ENCODE peak calls at places on chromosomes 4 and X, in ten cellular contexts. One of them, this sample, is unnamed.

GRCh38 chrX:16671005-16671404 is 21.0 kb downstream of the S100G start:
- DNase-seq in left ventricle myocardium inferior: no peak
- DNase-seq in A549: peak; percentile 42
- DNase-seq in mammary epithelial cell: peak; percentile 25
- DNase-seq in testis: peak; percentile 19
- DNase-seq in PC-3: peak; percentile 59
- DNase-seq in CD8-positive, alpha-beta memory T cell: peak; percentile 8
- DNase-seq in heart left ventricle: no peak
- DNase-seq in tibial nerve: peak; percentile 28
- DNase-seq in lower lobe of right lung: no peak
- DNase-seq in this sample: no peak

GRCh38 chr4:5616331-5616950 is 91.9 kb downstream of the EVC2 start:
- DNase-seq in left ventricle myocardium inferior: no peak
- DNase-seq in CD8-positive, alpha-beta memory T cell: no peak
- DNase-seq in lower lobe of right lung: no peak
- DNase-seq in heart left ventricle: no peak
- DNase-seq in A549: no peak
- DNase-seq in mammary epithelial cell: no peak
- DNase-seq in testis: no peak
- DNase-seq in PC-3: no peak
- DNase-seq in tibial nerve: no peak
- DNase-seq in this sample: no peak

GRCh38 chr4:141684785-141685184 is 48.4 kb downstream of the IL15 start:
- DNase-seq in CD8-positive, alpha-beta memory T cell: no peak
- DNase-seq in A549: no peak
- DNase-seq in heart left ventricle: no peak
- DNase-seq in lower lobe of right lung: no peak
- DNase-seq in tibial nerve: no peak
- DNase-seq in PC-3: peak; percentile 80
- DNase-seq in testis: no peak
- DNase-seq in mammary epithelial cell: peak; percentile 32
- DNase-seq in left ventricle myocardium inferior: no peak
- DNase-seq in this sample: no peak

GRCh38 chrX:107825698-107826285 is at the start of gene MID2:
- DNase-seq in tibial nerve: peak; percentile 14
- DNase-seq in PC-3: peak; percentile 81
- DNase-seq in mammary epithelial cell: peak; percentile 67
- DNase-seq in testis: peak; percentile 80
- DNase-seq in lower lobe of right lung: peak; percentile 76
- DNase-seq in A549: peak; percentile 66
- DNase-seq in left ventricle myocardium inferior: peak; percentile 24
- DNase-seq in CD8-positive, alpha-beta memory T cell: peak; percentile 52
- DNase-seq in heart left ventricle: peak; percentile 39
- DNase-seq in this sample: peak; percentile 36

GRCh38 chrX:106302304-106302703 is 134.2 kb downstream of the PWWP3B start:
- DNase-seq in CD8-positive, alpha-beta memory T cell: no peak
- DNase-seq in lower lobe of right lung: no peak
- DNase-seq in left ventricle myocardium inferior: no peak
- DNase-seq in heart left ventricle: no peak
- DNase-seq in A549: no peak
- DNase-seq in PC-3: peak; percentile 94
- DNase-seq in mammary epithelial cell: peak; percentile 90
- DNase-seq in tibial nerve: no peak
- DNase-seq in testis: no peak
- DNase-seq in this sample: no peak

GRCh38 chr4:152734015-152734698 is 45.4 kb downstream of the TIGD4 start:
- DNase-seq in tibial nerve: no peak
- DNase-seq in left ventricle myocardium inferior: no peak
- DNase-seq in PC-3: no peak
- DNase-seq in testis: no peak
- DNase-seq in lower lobe of right lung: no peak
- DNase-seq in CD8-positive, alpha-beta memory T cell: no peak
- DNase-seq in A549: no peak
- DNase-seq in heart left ventricle: no peak
- DNase-seq in mammary epithelial cell: no peak
- DNase-seq in this sample: no peak

GRCh38 chrX:130118941-130119640 is 8.8 kb upstream of the ELF4 start:
- DNase-seq in mammary epithelial cell: peak; percentile 21
- DNase-seq in tibial nerve: no peak
- DNase-seq in left ventricle myocardium inferior: no peak
- DNase-seq in heart left ventricle: no peak
- DNase-seq in testis: no peak
- DNase-seq in CD8-positive, alpha-beta memory T cell: no peak
- DNase-seq in lower lobe of right lung: no peak
- DNase-seq in PC-3: no peak
- DNase-seq in A549: no peak
- DNase-seq in this sample: no peak

GRCh38 chrX:105837227-105837626 is 14.9 kb downstream of the NRK start:
- DNase-seq in mammary epithelial cell: peak; percentile 77
- DNase-seq in A549: no peak
- DNase-seq in testis: peak; percentile 76
- DNase-seq in CD8-positive, alpha-beta memory T cell: no peak
- DNase-seq in lower lobe of right lung: no peak
- DNase-seq in left ventricle myocardium inferior: peak; percentile 50
- DNase-seq in tibial nerve: peak; percentile 68
- DNase-seq in PC-3: peak; percentile 90
- DNase-seq in heart left ventricle: peak; percentile 55
- DNase-seq in this sample: no peak

GRCh38 chr4:128565565-128566186 is 243.8 kb upstream of the JADE1 start:
- DNase-seq in heart left ventricle: peak; percentile 35
- DNase-seq in PC-3: peak; percentile 46
- DNase-seq in mammary epithelial cell: no peak
- DNase-seq in lower lobe of right lung: no peak
- DNase-seq in tibial nerve: no peak
- DNase-seq in CD8-positive, alpha-beta memory T cell: no peak
- DNase-seq in left ventricle myocardium inferior: peak; percentile 47
- DNase-seq in testis: peak; percentile 77
- DNase-seq in A549: peak; percentile 69
- DNase-seq in this sample: no peak

DNA sequence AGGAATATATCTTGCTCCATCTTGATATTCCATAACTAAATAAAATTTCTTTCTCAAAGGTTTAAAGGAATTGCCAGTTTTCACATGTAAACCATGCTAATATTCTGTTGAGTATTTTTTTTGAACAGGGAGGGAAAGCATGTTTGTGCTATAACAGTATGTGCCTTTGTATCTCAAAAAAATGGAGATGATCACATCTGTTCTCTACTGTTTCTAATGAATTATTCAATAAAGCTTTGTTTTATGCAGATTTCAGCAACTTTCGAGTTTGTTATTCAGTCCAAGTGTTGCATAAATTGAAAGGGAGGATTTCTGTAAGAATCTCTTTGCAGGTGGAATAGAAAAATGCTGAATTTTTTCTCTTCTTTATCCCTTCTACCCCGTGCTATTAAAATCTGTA is 41.9 kb downstream of the NEIL3 start:
- DNase-seq in PC-3: no peak
- DNase-seq in tibial nerve: no peak
- DNase-seq in lower lobe of right lung: no peak
- DNase-seq in testis: no peak
- DNase-seq in heart left ventricle: no peak
- DNase-seq in left ventricle myocardium inferior: no peak
- DNase-seq in A549: no peak
- DNase-seq in CD8-positive, alpha-beta memory T cell: no peak
- DNase-seq in mammary epithelial cell: no peak
- DNase-seq in this sample: no peak
- H3K27ac ChIP-seq in PC-3: no peak overlapping the region
- H3K27ac ChIP-seq in tibial nerve: no peak overlapping the region
- H3K27ac ChIP-seq in lower lobe of right lung: no peak overlapping the region
- H3K27ac ChIP-seq in testis: no peak overlapping the region
- H3K27ac ChIP-seq in heart left ventricle: no peak overlapping the region
- H3K27ac ChIP-seq in left ventricle myocardium inferior: no peak overlapping the region
- H3K27ac ChIP-seq in A549: no peak overlapping the region
- H3K27ac ChIP-seq in CD8-positive, alpha-beta memory T cell: no peak overlapping the region
- H3K27ac ChIP-seq in mammary epithelial cell: no peak overlapping the region
- H3K27ac ChIP-seq in this sample: no peak overlapping the region

GRCh38 chr4:74635490-74636123 is 158.7 kb downstream of the BTC start:
- DNase-seq in heart left ventricle: no peak
- DNase-seq in A549: no peak
- DNase-seq in lower lobe of right lung: no peak
- DNase-seq in PC-3: peak; percentile 55
- DNase-seq in mammary epithelial cell: peak; percentile 53
- DNase-seq in tibial nerve: no peak
- DNase-seq in left ventricle myocardium inferior: no peak
- DNase-seq in CD8-positive, alpha-beta memory T cell: no peak
- DNase-seq in testis: no peak
- DNase-seq in this sample: no peak
- H3K27ac ChIP-seq in heart left ventricle: no peak overlapping the region
- H3K27ac ChIP-seq in A549: peak overlapping the region; percentile 75
- H3K27ac ChIP-seq in lower lobe of right lung: no peak overlapping the region
- H3K27ac ChIP-seq in PC-3: peak overlapping the region; percentile 68
- H3K27ac ChIP-seq in mammary epithelial cell: no peak overlapping the region
- H3K27ac ChIP-seq in tibial nerve: no peak overlapping the region
- H3K27ac ChIP-seq in left ventricle myocardium inferior: no peak overlapping the region
- H3K27ac ChIP-seq in CD8-positive, alpha-beta memory T cell: no peak overlapping the region
- H3K27ac ChIP-seq in testis: no peak overlapping the region
- H3K27ac ChIP-seq in this sample: no peak overlapping the region

DNA sequence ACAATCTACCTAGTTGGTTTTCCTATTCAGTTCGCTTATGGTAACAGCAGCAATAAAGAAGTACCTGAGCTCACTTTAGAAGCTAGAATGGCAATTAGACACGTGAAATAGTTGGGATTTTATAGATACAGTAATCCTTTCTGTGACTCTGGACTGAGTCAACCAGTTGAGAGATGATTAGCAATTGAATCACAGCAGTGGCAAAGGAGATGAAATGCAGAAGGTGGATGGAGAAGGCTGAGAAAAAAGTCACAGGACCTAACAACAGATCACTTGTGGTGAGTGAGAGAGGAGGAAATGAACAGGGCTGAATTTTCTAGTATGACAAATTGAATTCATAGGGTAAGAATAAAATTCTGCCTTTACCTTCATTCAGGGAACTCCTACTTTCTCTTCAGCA is 197.1 kb upstream of the MAGEB18 start:
- DNase-seq in A549: no peak
- DNase-seq in mammary epithelial cell: peak; percentile 82
- DNase-seq in lower lobe of right lung: no peak
- DNase-seq in CD8-positive, alpha-beta memory T cell: no peak
- DNase-seq in testis: no peak
- DNase-seq in tibial nerve: no peak
- DNase-seq in heart left ventricle: no peak
- DNase-seq in PC-3: peak; percentile 26
- DNase-seq in left ventricle myocardium inferior: no peak
- DNase-seq in this sample: no peak
- H3K27ac ChIP-seq in A549: no peak overlapping the region
- H3K27ac ChIP-seq in mammary epithelial cell: no peak overlapping the region
- H3K27ac ChIP-seq in lower lobe of right lung: no peak overlapping the region
- H3K27ac ChIP-seq in CD8-positive, alpha-beta memory T cell: no peak overlapping the region
- H3K27ac ChIP-seq in testis: no peak overlapping the region
- H3K27ac ChIP-seq in tibial nerve: no peak overlapping the region
- H3K27ac ChIP-seq in heart left ventricle: no peak overlapping the region
- H3K27ac ChIP-seq in PC-3: no peak overlapping the region
- H3K27ac ChIP-seq in left ventricle myocardium inferior: no peak overlapping the region
- H3K27ac ChIP-seq in this sample: no peak overlapping the region

GRCh38 chr4:185202984-185203379 is 818 bp downstream of the CFAP97 start:
- DNase-seq in tibial nerve: no peak
- DNase-seq in mammary epithelial cell: no peak
- DNase-seq in heart left ventricle: no peak
- DNase-seq in PC-3: no peak
- DNase-seq in A549: no peak
- DNase-seq in testis: no peak
- DNase-seq in left ventricle myocardium inferior: no peak
- DNase-seq in CD8-positive, alpha-beta memory T cell: no peak
- DNase-seq in lower lobe of right lung: no peak
- DNase-seq in this sample: no peak
- H3K27ac ChIP-seq in tibial nerve: peak overlapping the region; percentile 98
- H3K27ac ChIP-seq in mammary epithelial cell: peak overlapping the region; percentile 85
- H3K27ac ChIP-seq in heart left ventricle: peak overlapping the region; percentile 95
- H3K27ac ChIP-seq in PC-3: peak overlapping the region; percentile 20
- H3K27ac ChIP-seq in A549: peak overlapping the region; percentile 92
- H3K27ac ChIP-seq in testis: peak overlapping the region; percentile 97
- H3K27ac ChIP-seq in left ventricle myocardium inferior: peak overlapping the region; percentile 96
- H3K27ac ChIP-seq in CD8-positive, alpha-beta memory T cell: peak overlapping the region; percentile 93
- H3K27ac ChIP-seq in lower lobe of right lung: peak overlapping the region; percentile 95
- H3K27ac ChIP-seq in this sample: peak overlapping the region; percentile 85

DNA sequence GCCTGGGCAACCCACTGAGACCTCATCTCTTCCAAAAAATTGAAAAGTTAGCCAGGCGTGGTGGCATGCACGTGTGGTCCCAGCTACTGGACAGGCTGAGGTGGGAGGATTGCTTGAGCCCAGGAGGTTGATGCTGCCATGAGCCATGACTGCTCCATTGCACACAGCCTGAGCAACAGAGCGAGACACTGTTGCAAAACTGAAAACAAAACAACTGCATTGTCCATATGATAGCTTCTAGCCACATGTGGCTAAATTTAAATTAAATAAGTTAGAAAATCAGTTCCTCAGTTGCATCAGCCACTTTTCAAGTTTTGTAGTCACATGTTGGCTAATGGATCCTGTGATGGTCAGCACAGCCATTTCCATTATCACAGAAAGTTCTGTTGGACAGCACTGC is 67.9 kb downstream of the GAB1 start:
- DNase-seq in heart left ventricle: no peak
- DNase-seq in lower lobe of right lung: no peak
- DNase-seq in CD8-positive, alpha-beta memory T cell: no peak
- DNase-seq in left ventricle myocardium inferior: no peak
- DNase-seq in PC-3: no peak
- DNase-seq in testis: no peak
- DNase-seq in mammary epithelial cell: no peak
- DNase-seq in tibial nerve: no peak
- DNase-seq in A549: no peak
- DNase-seq in this sample: no peak
- H3K27ac ChIP-seq in heart left ventricle: no peak overlapping the region
- H3K27ac ChIP-seq in lower lobe of right lung: no peak overlapping the region
- H3K27ac ChIP-seq in CD8-positive, alpha-beta memory T cell: no peak overlapping the region
- H3K27ac ChIP-seq in left ventricle myocardium inferior: peak overlapping the region; percentile 71
- H3K27ac ChIP-seq in PC-3: no peak overlapping the region
- H3K27ac ChIP-seq in testis: no peak overlapping the region
- H3K27ac ChIP-seq in mammary epithelial cell: no peak overlapping the region
- H3K27ac ChIP-seq in tibial nerve: peak overlapping the region; percentile 34
- H3K27ac ChIP-seq in A549: no peak overlapping the region
- H3K27ac ChIP-seq in this sample: no peak overlapping the region

DNA sequence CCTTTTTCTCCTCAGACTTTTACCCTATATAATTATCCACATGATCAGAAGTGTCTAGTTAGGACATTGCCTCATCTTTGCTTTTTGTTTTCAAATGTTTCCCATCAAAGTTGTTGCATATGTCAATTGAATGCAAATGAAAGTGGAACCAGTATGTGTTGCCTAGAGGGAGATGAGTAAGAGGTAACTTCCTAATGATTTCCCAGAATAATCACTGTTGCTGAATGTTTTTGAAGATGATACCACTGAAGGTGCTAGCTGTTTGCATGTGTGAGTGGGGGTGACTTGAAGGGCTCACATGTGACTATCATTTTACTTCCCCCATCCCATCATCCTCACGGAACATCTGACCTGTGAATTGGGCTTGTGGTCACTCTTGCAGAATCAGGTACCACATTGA is 34.0 kb downstream of the PAK3 start:
- DNase-seq in left ventricle myocardium inferior: no peak
- DNase-seq in PC-3: no peak
- DNase-seq in heart left ventricle: no peak
- DNase-seq in tibial nerve: no peak
- DNase-seq in testis: no peak
- DNase-seq in mammary epithelial cell: no peak
- DNase-seq in A549: no peak
- DNase-seq in lower lobe of right lung: no peak
- DNase-seq in CD8-positive, alpha-beta memory T cell: no peak
- DNase-seq in this sample: no peak
- H3K27ac ChIP-seq in left ventricle myocardium inferior: no peak overlapping the region
- H3K27ac ChIP-seq in PC-3: no peak overlapping the region
- H3K27ac ChIP-seq in heart left ventricle: no peak overlapping the region
- H3K27ac ChIP-seq in tibial nerve: no peak overlapping the region
- H3K27ac ChIP-seq in testis: no peak overlapping the region
- H3K27ac ChIP-seq in mammary epithelial cell: no peak overlapping the region
- H3K27ac ChIP-seq in A549: no peak overlapping the region
- H3K27ac ChIP-seq in lower lobe of right lung: no peak overlapping the region
- H3K27ac ChIP-seq in CD8-positive, alpha-beta memory T cell: no peak overlapping the region
- H3K27ac ChIP-seq in this sample: no peak overlapping the region

GRCh38 chr4:44425614-44426208 is 22.9 kb downstream of the KCTD8 start:
- DNase-seq in mammary epithelial cell: no peak
- DNase-seq in tibial nerve: no peak
- DNase-seq in left ventricle myocardium inferior: no peak
- DNase-seq in lower lobe of right lung: no peak
- DNase-seq in testis: peak; percentile 44
- DNase-seq in PC-3: peak; percentile 66
- DNase-seq in CD8-positive, alpha-beta memory T cell: no peak
- DNase-seq in heart left ventricle: no peak
- DNase-seq in A549: peak; percentile 21
- DNase-seq in this sample: no peak
- H3K27ac ChIP-seq in mammary epithelial cell: no peak overlapping the region
- H3K27ac ChIP-seq in tibial nerve: no peak overlapping the region
- H3K27ac ChIP-seq in left ventricle myocardium inferior: no peak overlapping the region
- H3K27ac ChIP-seq in lower lobe of right lung: no peak overlapping the region
- H3K27ac ChIP-seq in testis: no peak overlapping the region
- H3K27ac ChIP-seq in PC-3: no peak overlapping the region
- H3K27ac ChIP-seq in CD8-positive, alpha-beta memory T cell: no peak overlapping the region
- H3K27ac ChIP-seq in heart left ventricle: no peak overlapping the region
- H3K27ac ChIP-seq in A549: no peak overlapping the region
- H3K27ac ChIP-seq in this sample: no peak overlapping the region

This sample was measured in effector memory CD4-positive, alpha-beta T cell.